ENCODE peak calls at places on chromosomes 16 and 17, in four cellular contexts. T is HCT116, E is SK-N-SH, S is K562. B is an unnamed sample.
A peak's percentile ranks its signal among the peaks of the same experiment; 100 is the strongest.

GRCh38 chr17:34539881-34540280 is 39.5 kb upstream of the TMEM132E start:
- DNase-seq in T (no peak), E (no peak), S (no peak), B (no peak)

GRCh38 chr17:37671028-37671812 is 28.0 kb upstream of the DDX52 start:
- DNase-seq in T (no peak), E (no peak), S (no peak), B (no peak)

GRCh38 chr17:29124931-29125270 is 55.3 kb downstream of the MYO18A start:
- DNase-seq in T (no peak), E (no peak), S (peak; percentile 52), B (no peak)

GRCh38 chr16:11016993-11017392 is 72.6 kb downstream of the CLEC16A start:
- DNase-seq in T (peak; percentile 32), E (no peak), S (no peak), B (peak; percentile 74)

GRCh38 chr16:54636221-54636793 is 294.4 kb upstream of the IRX5 start:
- DNase-seq in T (no peak), E (no peak), S (no peak), B (no peak)

GRCh38 chr16:49575352-49576172 is 202.0 kb downstream of the C16orf78 start:
- DNase-seq in T (no peak), E (no peak), S (no peak), B (no peak)

GRCh38 chr16:88999457-89000206 is 22.6 kb upstream of the CBFA2T3 start:
- DNase-seq in T (no peak), E (peak; percentile 68), S (peak; percentile 79), B (no peak)

GRCh38 chr16:88634994-88635670 is 3.2 kb upstream of the IL17C start:
- DNase-seq in T (no peak), E (no peak), S (no peak), B (no peak)

GRCh38 chr17:46195217-46195855 is 2.1 kb upstream of the KANSL1 start:
- DNase-seq in T (no peak), E (no peak), S (no peak), B (no peak)

GRCh38 chr17:70181376-70181775 is 12.0 kb downstream of the KCNJ2 start:
- DNase-seq in T (no peak), E (no peak), S (no peak), B (no peak)

GRCh38 chr17:13871261-13871660 is 198.0 kb upstream of the COX10 start:
- DNase-seq in T (no peak), E (no peak), S (no peak), B (no peak)

GRCh38 chr16:57798267-57798810 is 4.0 kb downstream of the KIFC3 start:
- DNase-seq in T (no peak), E (peak; percentile 3), S (no peak), B (no peak)

GRCh38 chr16:57797526-57798266 is 4.6 kb downstream of the KIFC3 start:
- DNase-seq in T (no peak), E (no peak), S (no peak), B (peak; percentile 91)

GRCh38 chr16:57798953-57799618 is 3.2 kb downstream of the KIFC3 start:
- DNase-seq in T (no peak), E (peak; percentile 15), S (no peak), B (no peak)

GRCh38 chr16:57795431-57795878 is 6.8 kb downstream of the KIFC3 start:
- DNase-seq in T (peak; percentile 53), E (peak; percentile 80), S (no peak), B (peak; percentile 73)

GRCh38 chr16:57797216-57797525 is 5.1 kb downstream of the KIFC3 start:
- DNase-seq in T (no peak), E (no peak), S (no peak), B (no peak)
- TF ChIP-seq ELF1 in T (no peak), E (no peak), S (no peak), B (no peak)

DNA sequence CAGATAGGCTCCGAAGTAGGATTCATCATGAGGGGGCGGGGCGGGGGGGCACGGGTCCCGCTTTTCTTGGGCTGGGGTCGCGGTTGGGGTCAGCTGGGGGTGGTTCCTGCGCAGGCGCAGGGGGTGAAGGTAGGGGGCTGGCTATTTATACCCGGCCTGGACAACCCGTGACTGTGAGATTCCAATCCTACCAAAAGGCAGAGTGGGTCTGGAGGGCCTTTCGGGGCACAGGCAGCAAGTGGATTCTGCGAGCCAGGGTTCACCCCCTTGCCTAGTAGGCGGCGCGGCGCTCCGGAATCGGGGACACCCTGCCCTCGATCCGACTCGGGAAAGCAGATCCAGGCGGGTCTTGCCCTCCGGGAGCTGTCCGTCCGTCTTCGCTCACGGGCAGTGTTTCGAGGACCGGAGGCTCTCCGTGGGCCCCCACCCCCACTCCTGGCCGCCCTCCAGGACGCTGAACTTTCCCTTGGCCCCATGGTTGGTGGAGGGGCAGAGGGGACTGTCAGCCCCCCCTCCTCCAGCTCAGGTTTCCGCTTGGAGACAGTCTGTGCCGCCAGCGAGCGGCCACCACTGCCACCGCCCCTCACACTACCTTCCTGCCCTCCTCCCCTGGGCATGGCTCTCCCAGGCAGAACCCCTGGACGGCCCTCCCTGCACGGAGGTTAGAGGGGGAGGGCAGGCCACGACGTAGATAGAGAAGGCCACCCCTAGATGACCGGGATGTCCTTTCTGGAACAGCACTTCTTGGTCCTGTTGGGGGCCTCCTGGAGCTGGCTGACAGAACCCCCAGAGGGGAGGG is 634 bp downstream of the SLC2A4 start:
- DNase-seq in T (no peak), E (peak; percentile 71), S (peak; percentile 35), B (no peak)
- TF ChIP-seq ELF1 in T (no peak), E (no peak), S (no peak), B (no peak)

GRCh38 chr17:21200590-21201301 is 13.2 kb downstream of the TMEM11 start:
- DNase-seq in T (no peak), E (no peak), S (no peak), B (no peak)
- TF ChIP-seq ELF1 in T (no peak), E (no peak), S (no peak), B (no peak)

GRCh38 chr17:44297975-44298374 is 10.4 kb upstream of the RUNDC3A start:
- DNase-seq in T (no peak), E (no peak), S (no peak), B (no peak)

DNA sequence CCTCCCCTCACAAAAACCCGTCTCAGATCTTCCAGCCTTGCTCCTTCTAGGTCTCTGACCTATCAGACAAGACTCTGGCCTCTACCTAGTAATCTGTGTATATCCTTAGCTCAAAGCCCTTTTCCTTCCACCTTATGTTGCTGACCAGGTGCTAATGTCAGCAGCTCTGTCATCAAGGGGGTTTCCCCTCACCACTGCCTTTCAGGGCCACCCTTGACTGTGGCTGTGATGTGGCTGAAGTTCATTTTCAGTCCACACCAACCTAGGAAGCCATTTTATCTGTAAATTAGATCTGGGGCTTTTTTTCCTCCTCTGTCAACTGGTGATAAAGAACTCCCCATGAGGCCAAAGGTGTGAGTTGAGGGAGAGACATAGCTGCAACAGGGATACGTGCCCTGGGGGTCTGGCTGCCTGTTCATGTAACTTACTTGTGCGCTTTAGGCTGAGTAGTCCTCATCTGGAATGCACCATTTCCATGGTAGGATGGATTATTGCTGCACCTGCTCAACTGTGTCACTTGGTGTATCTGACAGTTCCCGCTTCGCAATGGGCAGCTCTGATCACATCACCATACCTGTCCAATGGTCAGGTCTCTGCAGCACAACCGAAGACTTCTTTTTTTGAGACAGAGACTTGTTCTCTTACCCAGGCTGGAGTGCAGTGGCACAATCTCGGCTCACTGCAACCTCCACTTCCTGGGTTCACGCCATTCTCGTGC is 14.7 kb upstream of the RUNDC3A start:
- DNase-seq in T (no peak), E (no peak), S (no peak), B (no peak)
- TF ChIP-seq ELF1 in T (no peak), E (no peak), S (no peak), B (no peak)

DNA sequence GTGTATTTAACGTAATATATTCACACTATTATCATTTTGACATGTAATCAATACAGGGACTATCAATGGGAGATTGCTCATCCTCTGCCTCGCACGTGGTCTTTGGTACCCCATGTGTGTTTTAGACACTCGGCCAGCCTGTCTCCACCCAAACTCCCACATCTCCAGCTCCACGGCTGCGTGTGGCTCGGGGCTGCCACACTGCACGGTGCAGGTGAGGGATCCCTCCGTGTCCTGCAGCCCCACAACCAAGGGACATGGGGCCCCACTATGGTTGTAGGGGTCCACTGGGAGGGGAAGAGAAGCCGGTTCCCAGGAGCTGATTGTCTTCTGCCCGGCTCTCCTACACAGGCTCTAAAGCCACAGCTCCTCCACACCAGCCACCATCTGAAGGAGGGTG is 107.4 kb downstream of the RBFOX3 start:
- DNase-seq in T (no peak), E (no peak), S (no peak), B (no peak)
- TF ChIP-seq ELF1 in T (no peak), E (no peak), S (no peak), B (no peak)

GRCh38 chr16:56931769-56932587 is at the start of gene HERPUD1:
- DNase-seq in T (peak; percentile 92), E (peak; percentile 99), S (peak; percentile 99), B (peak; percentile 97)

GRCh38 chr16:56932588-56933265 is 785 bp downstream of the HERPUD1 start:
- DNase-seq in T (peak; percentile 38), E (peak; percentile 67), S (peak; percentile 52), B (peak; percentile 94)

GRCh38 chr16:56931253-56931768 is 631 bp upstream of the HERPUD1 start:
- DNase-seq in T (no peak), E (no peak), S (no peak), B (no peak)

GRCh38 chr16:56933828-56934598 is 2.1 kb downstream of the HERPUD1 start:
- DNase-seq in T (no peak), E (no peak), S (no peak), B (no peak)

GRCh38 chr16:56933266-56933619 is 1.3 kb downstream of the HERPUD1 start:
- DNase-seq in T (no peak), E (no peak), S (no peak), B (no peak)
- TF ChIP-seq ELF1 in T (no peak), E (no peak), S (no peak), B (no peak)

GRCh38 chr16:66714659-66715307 is 18.2 kb upstream of the CMTM4 start:
- DNase-seq in T (no peak), E (peak; percentile 46), S (no peak), B (no peak)
- TF ChIP-seq ELF1 in T (no peak), E (no peak), S (no peak), B (no peak)

GRCh38 chr16:85634747-85635544 is 21.8 kb downstream of the GSE1 start:
- DNase-seq in T (no peak), E (peak; percentile 60), S (no peak), B (no peak)

GRCh38 chr16:85637061-85637807 is 24.1 kb downstream of the GSE1 start:
- DNase-seq in T (no peak), E (no peak), S (no peak), B (no peak)

GRCh38 chr16:85637808-85638186 is 24.7 kb downstream of the GSE1 start:
- DNase-seq in T (no peak), E (no peak), S (no peak), B (no peak)

GRCh38 chr16:85635545-85636140 is 22.5 kb downstream of the GSE1 start:
- DNase-seq in T (no peak), E (peak; percentile 67), S (no peak), B (no peak)

GRCh38 chr16:85636234-85636812 is 23.2 kb downstream of the GSE1 start:
- DNase-seq in T (no peak), E (no peak), S (no peak), B (no peak)
- TF ChIP-seq ELF1 in T (no peak), E (no peak), S (no peak), B (no peak)

B was measured in HepG2.